ENCODE peak calls at places on chromosomes 13 and 19, in ten cellular contexts. S, G, T, Y, M, E, I, H, K and W are unnamed samples. For H3K36me3, the result is how much of the 10 kb centered on the place peaks cover.

GRCh38 chr13:103557878-103558277 is 491.7 kb upstream of the SLC10A2 start:
- DNase-seq in S (no peak), G (no peak), T (no peak), Y (no peak), M (no peak), E (no peak), I (no peak), H (no peak), K (no peak), W (peak)

GRCh38 chr13:74129500-74130144 is 4.6 kb downstream of the KLF12 start:
- DNase-seq in S (no peak), G (no peak), T (no peak), Y (no peak), M (no peak), E (no peak), I (no peak), H (no peak), K (no peak), W (no peak)

GRCh38 chr19:55777528-55777927 is 8.6 kb downstream of the RFPL4AL1 start:
- DNase-seq in S (no peak), G (no peak), T (no peak), Y (no peak), M (no peak), E (peak), I (no peak), H (no peak), K (no peak), W (peak)

GRCh38 chr19:17074628-17075034 is 621 bp downstream of the HAUS8 start:
- DNase-seq in S (no peak), G (no peak), T (no peak), Y (no peak), M (no peak), E (no peak), I (no peak), H (no peak), K (no peak), W (no peak)

GRCh38 chr19:42290523-42291436 is 11.2 kb upstream of the PRR19 start:
- DNase-seq in S (no peak), G (no peak), T (no peak), Y (no peak), M (no peak), E (no peak), I (peak), H (no peak), K (no peak), W (peak)

GRCh38 chr13:110923086-110923485 is 8.2 kb upstream of the ANKRD10 start:
- DNase-seq in S (no peak), G (no peak), T (no peak), Y (no peak), M (no peak), E (no peak), I (no peak), H (no peak), K (no peak), W (no peak)

GRCh38 chr13:85853901-85854663 is 54.9 kb upstream of the SLITRK6 start:
- DNase-seq in S (no peak), G (no peak), T (no peak), Y (no peak), M (peak), E (no peak), I (no peak), H (no peak), K (no peak), W (no peak)

GRCh38 chr19:16168465-16169081 is 4.8 kb downstream of the CIB3 start:
- DNase-seq in S (no peak), G (no peak), T (no peak), Y (no peak), M (no peak), E (no peak), I (no peak), H (peak), K (no peak), W (no peak)

GRCh38 chr13:44274838-44275237 is 98.8 kb upstream of the SERP2 start:
- DNase-seq in S (no peak), G (no peak), T (no peak), Y (no peak), M (no peak), E (no peak), I (no peak), H (no peak), K (no peak), W (peak)

GRCh38 chr19:42216653-42217521 is 590 bp downstream of the DEDD2 start:
- DNase-seq in S (peak), G (peak), T (no peak), Y (peak), M (peak), E (no peak), I (peak), H (peak), K (no peak), W (peak)

GRCh38 chr19:47247308-47247990 is 8.9 kb upstream of the CCDC9 start:
- DNase-seq in S (peak), G (peak), T (peak), Y (peak), M (peak), E (no peak), I (peak), H (peak), K (peak), W (peak)

GRCh38 chr19:54190942-54191670 is at the start of gene TSEN34:
- DNase-seq in S (peak), G (peak), T (peak), Y (peak), M (no peak), E (peak), I (peak), H (peak), K (peak), W (peak)

GRCh38 chr13:20360835-20361412 is 128.8 kb upstream of the GJB6 start:
- DNase-seq in S (no peak), G (no peak), T (no peak), Y (no peak), M (no peak), E (no peak), I (no peak), H (no peak), K (no peak), W (no peak)

GRCh38 chr19:12574036-12574435 is 22.8 kb upstream of the ZNF564 start:
- DNase-seq in S (no peak), G (no peak), T (no peak), Y (no peak), M (no peak), E (no peak), I (no peak), H (no peak), K (no peak), W (no peak)

GRCh38 chr19:5341981-5342380 is 1.4 kb upstream of the PTPRS start:
- DNase-seq in S (no peak), G (no peak), T (no peak), Y (no peak), M (no peak), E (no peak), I (no peak), H (no peak), K (no peak), W (no peak)

GRCh38 chr13:21435710-21436151 is 23.4 kb downstream of the ZDHHC20 start:
- DNase-seq in S (peak), G (peak), T (no peak), Y (peak), M (peak), E (peak), I (peak), H (peak), K (peak), W (no peak)

GRCh38 chr13:43089912-43090498 is 66.6 kb downstream of the DNAJC15 start:
- DNase-seq in S (no peak), G (no peak), T (no peak), Y (no peak), M (no peak), E (no peak), I (no peak), H (no peak), K (no peak), W (no peak)

GRCh38 chr13:114076329-114076761 is 56.1 kb downstream of the RASA3 start:
- DNase-seq in S (no peak), G (no peak), T (no peak), Y (peak), M (peak), E (no peak), I (no peak), H (no peak), K (no peak), W (no peak)

GRCh38 chr19:55012294-55012693 is 25.8 kb downstream of the GP6 start:
- DNase-seq in S (no peak), G (no peak), T (no peak), Y (no peak), M (no peak), E (no peak), I (no peak), H (no peak), K (no peak), W (no peak)

GRCh38 chr19:42409477-42409876 is 17.7 kb downstream of the LIPE start:
- DNase-seq in S (peak), G (no peak), T (no peak), Y (no peak), M (no peak), E (no peak), I (no peak), H (no peak), K (no peak), W (no peak)

GRCh38 chr13:85386424-85386823 is 412.8 kb downstream of the SLITRK6 start:
- DNase-seq in S (no peak), G (no peak), T (no peak), Y (no peak), M (no peak), E (no peak), I (no peak), H (peak), K (no peak), W (peak)

GRCh38 chr13:45102136-45102802 is 18.0 kb upstream of the GTF2F2 start:
- DNase-seq in S (no peak), G (no peak), T (no peak), Y (no peak), M (no peak), E (no peak), I (no peak), H (no peak), K (no peak), W (no peak)

GRCh38 chr19:18223860-18224524 is 2.2 kb downstream of the PDE4C start:
- DNase-seq in S (peak), G (no peak), T (no peak), Y (no peak), M (peak), E (peak), I (peak), H (no peak), K (no peak), W (peak)

GRCh38 chr19:41709951-41710645 is 1.7 kb downstream of the CEACAM5 start:
- DNase-seq in S (no peak), G (no peak), T (no peak), Y (peak), M (no peak), E (no peak), I (no peak), H (no peak), K (no peak), W (no peak)

GRCh38 chr19:1110809-1111640 is 7.2 kb downstream of the GPX4 start:
- DNase-seq in S (no peak), G (no peak), T (no peak), Y (no peak), M (no peak), E (no peak), I (no peak), H (no peak), K (no peak), W (no peak)

GRCh38 chr19:1166872-1167573 is 7.0 kb downstream of the SBNO2 start:
- DNase-seq in S (no peak), G (peak), T (no peak), Y (no peak), M (no peak), E (no peak), I (no peak), H (no peak), K (no peak), W (no peak)

GRCh38 chr13:78712866-78713265 is 53.9 kb upstream of the OBI1 start:
- DNase-seq in S (no peak), G (no peak), T (no peak), Y (no peak), M (no peak), E (no peak), I (no peak), H (no peak), K (no peak), W (no peak)

GRCh38 chr19:13267889-13268288 is 117.7 kb downstream of the IER2 start:
- DNase-seq in S (no peak), G (no peak), T (no peak), Y (no peak), M (no peak), E (no peak), I (no peak), H (no peak), K (no peak), W (no peak)

GRCh38 chr19:295687-296370 is 4.6 kb upstream of the PLPP2 start:
- DNase-seq in S (no peak), G (no peak), T (no peak), Y (no peak), M (no peak), E (no peak), I (no peak), H (no peak), K (no peak), W (no peak)

GRCh38 chr19:18785179-18786124 is 5.7 kb downstream of the COMP start:
- DNase-seq in S (peak), G (peak), T (peak), Y (peak), M (peak), E (peak), I (peak), H (peak), K (peak), W (peak)

GRCh38 chr19:24140099-24140498 is 53.1 kb downstream of the ZNF254 start:
- DNase-seq in S (no peak), G (peak), T (no peak), Y (no peak), M (no peak), E (no peak), I (no peak), H (peak), K (no peak), W (no peak)

GRCh38 chr19:7679017-7679720 is 1.5 kb upstream of the TRAPPC5 start:
- DNase-seq in S (no peak), G (no peak), T (peak), Y (no peak), M (no peak), E (no peak), I (no peak), H (no peak), K (no peak), W (peak)
- TF ChIP-seq CTCF in S (no peak), G (no peak), T (peak), Y (no peak), M (no peak), E (peak), I (no peak), H (no peak), K (no peak), W (peak)

DNA sequence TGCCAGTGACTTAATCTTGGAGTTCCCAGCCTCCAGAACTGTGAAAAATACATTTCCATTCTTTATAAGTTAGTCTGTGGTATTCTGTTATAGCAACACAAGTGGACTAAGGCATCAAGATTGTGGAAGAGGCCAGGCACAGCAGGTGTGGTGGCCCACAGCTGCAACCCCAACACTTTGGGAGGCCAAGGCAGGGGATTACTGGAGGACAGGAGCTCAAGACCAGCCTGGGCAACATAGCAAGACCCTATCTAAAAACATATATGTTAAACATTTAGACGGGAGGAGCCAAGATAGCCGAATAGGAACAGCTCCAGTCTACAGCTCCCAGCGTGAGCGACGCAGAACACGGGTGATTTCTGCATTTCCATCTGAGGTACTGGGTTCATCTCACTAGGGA is 310.4 kb downstream of the FOXO1 start:
- DNase-seq in S (no peak), G (no peak), T (no peak), Y (no peak), M (no peak), E (no peak), I (no peak), H (no peak), K (no peak), W (no peak)
- H3K4me3 ChIP-seq in S (no peak), G (no peak), T (no peak), Y (no peak), M (no peak), E (no peak), I (no peak), H (no peak), K (no peak), W (no peak)

GRCh38 chr19:37334179-37335071 is 36.5 kb upstream of the ZNF527 start:
- DNase-seq in S (peak), G (peak), T (peak), Y (peak), M (peak), E (no peak), I (peak), H (peak), K (peak), W (peak)

GRCh38 chr19:37329686-37330085 is 41.2 kb upstream of the ZNF527 start:
- DNase-seq in S (no peak), G (no peak), T (no peak), Y (no peak), M (no peak), E (no peak), I (no peak), H (no peak), K (no peak), W (no peak)

GRCh38 chr19:37332839-37333238 is 38.1 kb upstream of the ZNF527 start:
- DNase-seq in S (no peak), G (no peak), T (no peak), Y (no peak), M (no peak), E (no peak), I (no peak), H (no peak), K (no peak), W (no peak)

DNA sequence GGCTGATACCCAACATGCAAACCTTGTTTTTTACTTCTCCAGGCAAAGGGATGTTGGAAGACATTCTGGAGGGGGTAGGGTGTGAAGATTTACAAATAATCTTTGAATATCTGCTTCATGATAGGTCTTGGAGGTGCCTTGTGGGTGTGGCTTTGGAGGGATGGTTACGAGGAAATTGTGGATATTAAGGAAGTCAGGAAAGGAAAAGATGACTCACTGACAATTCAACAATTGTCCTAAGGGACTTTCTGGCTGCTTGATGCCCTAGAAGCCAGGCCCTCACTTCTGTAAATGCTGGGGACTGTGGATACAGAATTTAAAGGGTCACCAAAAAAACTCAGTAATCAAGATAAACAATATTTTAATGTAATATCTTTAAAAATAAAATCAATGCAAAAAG is 37.4 kb upstream of the ZNF527 start:
- DNase-seq in S (no peak), G (no peak), T (no peak), Y (no peak), M (no peak), E (no peak), I (no peak), H (no peak), K (no peak), W (no peak)
- H3K36me3 ChIP-seq in S (under half), G (under half), T (under half), Y (under half), M (under half), E (under half), I (under half), H (under half), K (under half), W (under half)

DNA sequence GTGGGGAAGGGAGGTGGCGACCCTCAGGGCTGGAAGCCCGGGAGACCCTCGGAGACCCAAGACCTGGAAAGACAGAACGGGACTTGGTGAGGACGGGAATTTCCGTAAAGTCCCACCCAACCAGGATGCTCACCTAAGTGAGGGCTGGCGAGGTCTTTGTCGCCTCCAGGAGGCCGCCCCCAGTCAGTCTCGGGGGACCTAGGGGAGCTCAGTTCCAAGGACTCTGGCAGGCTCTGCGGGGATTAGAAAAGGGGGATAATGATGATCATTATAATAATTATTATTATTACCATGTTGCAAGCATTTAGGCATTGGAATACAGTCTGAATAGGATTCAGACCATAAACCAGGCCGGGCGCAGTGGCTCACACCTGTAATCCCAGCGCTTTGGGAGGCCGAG is 9.1 kb upstream of the HSD17B14 start:
- DNase-seq in S (no peak), G (no peak), T (no peak), Y (no peak), M (no peak), E (no peak), I (no peak), H (no peak), K (no peak), W (no peak)
- TF ChIP-seq CTCF in S (no peak), G (no peak), T (no peak), Y (no peak), M (no peak), E (no peak), I (no peak), H (no peak), K (no peak), W (no peak)

GRCh38 chr19:30325657-30326056 is 46.5 kb upstream of the ZNF536 start:
- DNase-seq in S (no peak), G (peak), T (no peak), Y (no peak), M (peak), E (no peak), I (no peak), H (no peak), K (no peak), W (no peak)

GRCh38 chr19:30326076-30326710 is 46.0 kb upstream of the ZNF536 start:
- DNase-seq in S (peak), G (peak), T (no peak), Y (no peak), M (no peak), E (no peak), I (no peak), H (no peak), K (no peak), W (no peak)

GRCh38 chr19:30328096-30328495 is 44.1 kb upstream of the ZNF536 start:
- DNase-seq in S (no peak), G (no peak), T (no peak), Y (no peak), M (no peak), E (no peak), I (no peak), H (no peak), K (no peak), W (no peak)

GRCh38 chr19:30324982-30325381 is 47.2 kb upstream of the ZNF536 start:
- DNase-seq in S (no peak), G (no peak), T (no peak), Y (no peak), M (peak), E (no peak), I (no peak), H (no peak), K (no peak), W (no peak)

DNA sequence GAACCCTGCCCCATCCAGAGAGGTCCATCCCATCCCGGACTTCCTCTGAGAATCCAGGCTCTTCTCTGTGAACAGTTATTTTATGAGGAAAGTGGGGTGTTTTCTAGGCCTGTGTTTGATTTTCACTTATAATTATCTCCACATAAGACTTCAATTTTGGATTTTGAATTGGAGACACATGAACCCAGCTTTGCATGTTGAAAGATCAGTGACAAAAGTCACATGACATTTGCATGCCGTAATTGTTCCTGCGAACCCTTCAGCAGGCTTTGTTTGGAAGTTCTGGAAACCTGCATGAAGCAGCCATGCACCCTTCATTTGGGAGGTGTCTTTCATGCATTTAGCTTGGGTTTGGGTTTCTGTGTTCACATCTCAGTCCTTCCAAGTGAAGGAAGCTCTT is 44.9 kb upstream of the ZNF536 start:
- DNase-seq in S (no peak), G (no peak), T (no peak), Y (no peak), M (no peak), E (no peak), I (no peak), H (no peak), K (no peak), W (no peak)
- H3K4me3 ChIP-seq in S (no peak), G (no peak), T (no peak), Y (no peak), M (no peak), E (no peak), I (no peak), H (no peak), K (no peak), W (no peak)

DNA sequence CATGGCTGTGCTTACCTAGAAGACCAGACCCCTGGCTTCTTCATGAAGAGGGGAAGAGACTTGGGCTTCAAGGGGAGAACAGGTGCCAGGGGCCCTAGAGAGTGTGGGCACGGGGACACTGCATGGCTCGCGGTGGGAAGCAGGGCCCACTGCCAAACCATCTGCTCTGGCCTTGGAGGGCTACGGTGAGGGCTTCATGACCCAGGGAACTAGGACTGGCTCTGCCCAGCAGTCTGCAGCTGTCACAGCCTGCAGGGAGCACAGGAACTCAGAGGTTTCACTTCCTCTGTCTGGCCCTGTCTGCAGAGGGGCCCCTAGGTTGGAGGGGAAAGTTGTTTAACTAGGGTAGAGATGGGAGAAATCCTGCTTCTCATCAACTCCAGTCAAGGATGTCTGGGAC is 4.3 kb downstream of the ERCC1 start:
- DNase-seq in S (no peak), G (no peak), T (no peak), Y (no peak), M (no peak), E (no peak), I (no peak), H (no peak), K (no peak), W (no peak)
- H3K36me3 ChIP-seq in S (half or more), G (under half), T (under half), Y (under half), M (under half), E (under half), I (half or more), H (under half), K (under half), W (under half)

GRCh38 chr19:38932425-38933179 is 1.9 kb downstream of the MRPS12 start:
- DNase-seq in S (no peak), G (peak), T (no peak), Y (no peak), M (no peak), E (peak), I (no peak), H (peak), K (no peak), W (peak)
- TF ChIP-seq CTCF in S (no peak), G (no peak), T (peak), Y (no peak), M (no peak), E (peak), I (peak), H (peak), K (no peak), W (peak)